ENCODE peak calls at places on chromosomes 7 and 10, in seven cellular contexts. M is heart right ventricle, U is small intestine, P is prostate gland, A is vagina, L is Peyer's patch, S is neural progenitor cell. W is an unnamed sample.
A peak's percentile ranks its signal among the peaks of the same experiment; 100 is the strongest.

GRCh38 chr7:94223375-94224084 is 171.2 kb upstream of the COL1A2 start:
- DNase-seq in S (peak; percentile 83), M (no peak), U (peak; percentile 17), L (no peak), A (no peak), P (no peak), W (no peak)

GRCh38 chr7:44149571-44150465 is 8.7 kb upstream of the MYL7 start:
- DNase-seq in L (no peak), P (no peak), M (no peak), A (no peak), U (no peak), S (no peak), W (no peak)

GRCh38 chr10:101158101-101159058 is 27.3 kb downstream of the TLX1 start:
- DNase-seq in U (no peak), S (no peak), P (no peak), M (no peak), L (no peak), A (no peak), W (no peak)

GRCh38 chr10:120495226-120495625 is 38.2 kb downstream of the PLPP4 start:
- DNase-seq in U (no peak), A (peak; percentile 11), L (no peak), P (no peak), M (no peak), S (no peak), W (no peak)

GRCh38 chr10:86343761-86344160 is 22.8 kb downstream of the GRID1 start:
- DNase-seq in P (no peak), L (no peak), U (no peak), A (no peak), S (no peak), M (no peak), W (no peak)

GRCh38 chr10:70803768-70804423 is 11.9 kb upstream of the SGPL1 start:
- DNase-seq in A (peak; percentile 80), P (peak; percentile 88), L (no peak), M (no peak), U (no peak), S (no peak), W (no peak)

GRCh38 chr10:1406172-1406975 is 331.0 kb downstream of the ADARB2 start:
- DNase-seq in P (no peak), S (no peak), A (peak; percentile 62), M (no peak), L (no peak), U (no peak), W (no peak)

GRCh38 chr10:19168584-19168983 is 120.0 kb downstream of the MALRD1 start:
- DNase-seq in S (peak; percentile 64), U (no peak), P (no peak), M (no peak), A (no peak), L (no peak), W (no peak)

GRCh38 chr10:86162036-86162435 is 204.6 kb downstream of the GRID1 start:
- DNase-seq in U (no peak), M (no peak), P (no peak), A (no peak), L (no peak), S (no peak), W (no peak)

GRCh38 chr10:63208981-63209380 is 75.9 kb downstream of the NRBF2 start:
- DNase-seq in M (no peak), P (no peak), A (no peak), S (peak; percentile 55), L (no peak), U (no peak), W (no peak)

GRCh38 chr7:32036557-32036956 is 33.6 kb downstream of the PDE1C start:
- DNase-seq in L (no peak), S (no peak), P (no peak), A (no peak), U (no peak), M (no peak), W (no peak)
- H3K4me1 ChIP-seq in L (no peaks in the 10 kb centered on the region), S (no peaks in the 10 kb centered on the region), P (no peaks in the 10 kb centered on the region), A (no peaks in the 10 kb centered on the region), U (no peaks in the 10 kb centered on the region), M (peaks cover 82% of the 10 kb centered on the region), W (no peaks in the 10 kb centered on the region)

GRCh38 chr10:44569193-44570091 is 184.5 kb upstream of the CXCL12 start:
- DNase-seq in U (no peak), S (no peak), L (no peak), A (peak; percentile 82), P (no peak), M (peak; percentile 35), W (no peak)
- H3K4me3 ChIP-seq in U (no peak overlapping the region), S (no peak overlapping the region), L (no peak overlapping the region), A (no peak overlapping the region), P (no peak overlapping the region), M (no peak overlapping the region), W (no peak overlapping the region)

DNA sequence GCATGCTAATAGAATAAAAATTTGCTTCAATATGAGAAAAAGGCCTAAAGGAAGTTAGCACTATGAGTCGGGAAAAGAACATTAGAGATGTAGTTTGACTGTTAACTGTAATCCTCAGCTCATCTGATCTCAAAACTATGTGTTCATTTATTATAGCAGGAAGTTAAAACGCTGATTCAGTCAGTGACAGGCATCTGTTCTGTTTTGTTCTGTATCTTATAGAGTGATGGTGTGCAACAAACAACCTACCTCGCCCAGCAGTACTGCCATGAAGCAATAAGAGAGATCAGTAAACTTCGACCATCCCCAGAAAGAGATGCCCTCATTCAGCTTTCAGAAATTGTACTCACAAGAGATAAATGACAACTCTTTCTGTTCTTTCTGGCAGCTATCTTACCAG is 48.6 kb downstream of the PDSS1 start:
- DNase-seq in A (no peak), L (no peak), U (no peak), S (no peak), P (no peak), M (no peak), W (no peak)
- H3K27ac ChIP-seq in A (no peak overlapping the region), L (no peak overlapping the region), U (no peak overlapping the region), S (no peak overlapping the region), P (no peak overlapping the region), M (no peak overlapping the region), W (no peak overlapping the region)

GRCh38 chr7:31933481-31933880 is 136.7 kb downstream of the PDE1C start:
- DNase-seq in S (no peak), P (no peak), A (no peak), U (no peak), L (no peak), M (no peak), W (no peak)
- H3K4me1 ChIP-seq in S (no peaks in the 10 kb centered on the region), P (no peaks in the 10 kb centered on the region), A (no peaks in the 10 kb centered on the region), U (no peaks in the 10 kb centered on the region), L (no peaks in the 10 kb centered on the region), M (peaks cover 14% of the 10 kb centered on the region), W (no peaks in the 10 kb centered on the region)

DNA sequence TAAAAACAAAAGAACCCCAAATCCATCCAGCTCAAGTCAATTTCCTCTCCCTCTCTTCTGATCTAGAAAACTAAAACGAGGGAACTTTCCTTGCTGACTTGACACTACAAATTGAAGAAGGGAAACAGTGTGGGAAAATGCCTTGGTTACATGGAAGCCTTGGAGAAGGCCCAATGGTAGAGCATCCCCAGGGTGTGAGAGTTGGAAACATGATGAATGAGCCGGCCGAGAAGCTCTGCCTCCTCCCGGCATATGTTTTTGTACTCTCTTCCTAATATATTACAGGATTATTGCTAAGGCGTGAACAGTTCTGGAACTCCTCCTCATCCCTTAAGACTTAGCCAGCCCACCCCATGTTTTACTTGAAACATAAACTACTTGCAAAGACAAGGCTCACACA is 618.2 kb upstream of the MGMT start:
- DNase-seq in S (no peak), P (no peak), A (no peak), L (no peak), M (peak; percentile 38), U (no peak), W (no peak)
- H3K4me3 ChIP-seq in S (no peak overlapping the region), P (no peak overlapping the region), A (no peak overlapping the region), L (no peak overlapping the region), M (no peak overlapping the region), U (no peak overlapping the region), W (no peak overlapping the region)

DNA sequence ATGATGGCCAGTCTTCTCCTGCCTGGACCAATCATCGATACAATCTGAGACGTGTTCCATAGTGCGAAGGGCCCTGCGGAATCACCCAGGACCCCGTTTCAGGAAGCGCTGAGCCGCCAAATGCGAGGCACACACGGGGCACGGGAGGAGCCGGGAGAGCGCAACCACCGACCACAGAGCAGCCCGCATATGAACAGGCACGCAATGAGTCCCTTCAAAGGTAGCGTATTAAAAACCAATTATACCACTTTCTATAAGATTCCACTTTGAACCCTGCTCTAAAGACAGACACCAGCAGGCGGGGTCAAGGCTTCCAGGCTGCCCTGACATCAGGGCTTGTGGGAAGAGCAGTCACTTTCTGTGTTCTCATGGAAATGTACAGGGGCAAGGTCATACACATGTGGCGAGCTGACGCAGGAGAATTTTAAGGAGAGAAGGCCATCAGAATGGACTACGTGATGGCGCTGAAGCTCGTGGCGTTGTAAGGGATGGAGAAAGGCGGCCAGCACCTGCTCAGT is 46.1 kb downstream of the AMZ1 start:
- DNase-seq in U (no peak), L (peak; percentile 14), M (no peak), P (no peak), S (no peak), A (no peak), W (no peak)
- H3K27ac ChIP-seq in U (no peak overlapping the region), L (no peak overlapping the region), M (peak overlapping the region; percentile 67), P (no peak overlapping the region), S (no peak overlapping the region), A (peak overlapping the region; percentile 73), W (no peak overlapping the region)

GRCh38 chr7:42139751-42140150 is 97.3 kb downstream of the GLI3 start:
- DNase-seq in U (no peak), S (no peak), M (no peak), P (no peak), L (no peak), A (peak; percentile 62), W (no peak)
- H3K4me1 ChIP-seq in U (no peaks in the 10 kb centered on the region), S (peaks cover 72% of the 10 kb centered on the region), M (peaks cover 24% of the 10 kb centered on the region), P (no peaks in the 10 kb centered on the region), L (no peaks in the 10 kb centered on the region), A (peaks cover 24% of the 10 kb centered on the region), W (no peaks in the 10 kb centered on the region)

W was measured in CD4-positive, alpha-beta memory T cell.